ENCODE peak calls at places on chromosomes 6 and 20, in eight cellular contexts. M is posterior vena cava, Y is SK-N-SH, N is colonic mucosa, P is NCI-H1105 treated with DMSO at 0.1 percent for 48 hours, B is mesendoderm, S is EH, I is psoas muscle. Z is an unnamed sample.

GRCh38 chr6:128421788-128422187 is 98.6 kb downstream of the PTPRK start:
- DNase-seq in M (no peak), Y (no peak), N (no peak), P (no peak), B (no peak), S (no peak), I (no peak), Z (no peak)

GRCh38 chr6:30480536-30481156 is 8.7 kb upstream of the HLA-E start:
- DNase-seq in M (no peak), Y (no peak), N (no peak), P (no peak), B (no peak), S (peak; percentile 15), I (no peak), Z (no peak)

GRCh38 chr20:40195742-40196141 is 493.3 kb downstream of the MAFB start:
- DNase-seq in M (no peak), Y (no peak), N (no peak), P (no peak), B (no peak), S (no peak), I (no peak), Z (no peak)

GRCh38 chr6:74731921-74732320 is 473.9 kb downstream of the COL12A1 start:
- DNase-seq in M (no peak), Y (no peak), N (no peak), P (no peak), B (peak; percentile 77), S (peak; percentile 93), I (no peak), Z (no peak)

GRCh38 chr6:8642854-8643253 is 207.5 kb upstream of the SLC35B3 start:
- DNase-seq in M (no peak), Y (no peak), N (no peak), P (no peak), B (no peak), S (no peak), I (no peak), Z (no peak)

GRCh38 chr20:376750-377149 is 3.8 kb upstream of the TRIB3 start:
- DNase-seq in M (no peak), Y (no peak), N (no peak), P (no peak), B (no peak), S (no peak), I (no peak), Z (no peak)

GRCh38 chr6:62775427-62776022 is 435.7 kb upstream of the FKBP1C start:
- DNase-seq in M (no peak), Y (peak; percentile 1), N (no peak), P (peak; percentile 33), B (peak; percentile 47), S (no peak), I (no peak), Z (peak; percentile 63)

GRCh38 chr6:19637010-19637409 is 200.2 kb upstream of the ID4 start:
- DNase-seq in M (no peak), Y (no peak), N (no peak), P (no peak), B (no peak), S (no peak), I (no peak), Z (no peak)

GRCh38 chr6:4856779-4857178 is 80.6 kb downstream of the CDYL start:
- DNase-seq in M (no peak), Y (peak; percentile 16), N (no peak), P (no peak), B (no peak), S (no peak), I (no peak), Z (no peak)

GRCh38 chr6:154481541-154482013 is 28.9 kb downstream of the CNKSR3 start:
- DNase-seq in M (no peak), Y (no peak), N (no peak), P (no peak), B (no peak), S (no peak), I (no peak), Z (no peak)

GRCh38 chr20:58268421-58268821 is 40.0 kb upstream of the ANKRD60 start:
- DNase-seq in M (no peak), Y (no peak), N (peak; percentile 56), P (no peak), B (no peak), S (no peak), I (no peak), Z (no peak)

GRCh38 chr20:38897267-38897666 is 28.9 kb upstream of the FAM83D start:
- DNase-seq in M (no peak), Y (no peak), N (no peak), P (no peak), B (no peak), S (no peak), I (no peak), Z (no peak)

GRCh38 chr20:58552366-58552934 is 37.3 kb upstream of the APCDD1L start:
- DNase-seq in M (no peak), Y (no peak), N (peak; percentile 9), P (no peak), B (no peak), S (no peak), I (no peak), Z (no peak)

GRCh38 chr6:126913658-126914057 is 204.8 kb upstream of the RSPO3 start:
- DNase-seq in M (no peak), Y (no peak), N (no peak), P (no peak), B (no peak), S (peak; percentile 4), I (no peak), Z (no peak)

GRCh38 chr20:64106435-64106961 is 867 bp downstream of the NPBWR2 start:
- DNase-seq in M (peak; percentile 73), Y (no peak), N (no peak), P (no peak), B (no peak), S (no peak), I (peak; percentile 8), Z (no peak)

GRCh38 chr20:43955244-43956191 is 40.9 kb downstream of the TOX2 start:
- DNase-seq in M (peak; percentile 50), Y (no peak), N (no peak), P (no peak), B (peak; percentile 79), S (peak; percentile 99), I (no peak), Z (no peak)

GRCh38 chr20:59382326-59382725 is 81.9 kb downstream of the EDN3 start:
- DNase-seq in M (no peak), Y (no peak), N (no peak), P (no peak), B (no peak), S (no peak), I (no peak), Z (no peak)

GRCh38 chr20:10861086-10861485 is 187.3 kb upstream of the JAG1 start:
- DNase-seq in M (no peak), Y (no peak), N (no peak), P (no peak), B (no peak), S (peak; percentile 79), I (no peak), Z (no peak)

GRCh38 chr6:166768761-166769160 is 141.7 kb upstream of the RPS6KA2 start:
- DNase-seq in M (no peak), Y (no peak), N (peak; percentile 7), P (no peak), B (no peak), S (no peak), I (no peak), Z (no peak)

GRCh38 chr6:95946906-95947305 is 68.9 kb upstream of the FUT9 start:
- DNase-seq in M (no peak), Y (no peak), N (no peak), P (no peak), B (no peak), S (no peak), I (no peak), Z (no peak)

GRCh38 chr6:170159040-170159965 is 131.6 kb downstream of the DLL1 start:
- DNase-seq in M (peak; percentile 80), Y (no peak), N (no peak), P (no peak), B (no peak), S (no peak), I (no peak), Z (no peak)

GRCh38 chr6:143513410-143513809 is 1.9 kb upstream of the FUCA2 start:
- DNase-seq in M (no peak), Y (peak; percentile 23), N (peak; percentile 69), P (peak; percentile 58), B (peak; percentile 74), S (no peak), I (no peak), Z (peak; percentile 73)

GRCh38 chr6:90605749-90606344 is 19.0 kb upstream of the MAP3K7 start:
- DNase-seq in M (no peak), Y (no peak), N (no peak), P (no peak), B (peak; percentile 69), S (no peak), I (no peak), Z (no peak)

Z was measured in NCI-H748 treated with DMSO at 0.1 percent for 48 hours.